ENCODE peak calls at places on chromosomes 2 and 18, in eight cellular contexts. D, T, A, H, F, S, O and J are unnamed samples.

GRCh38 chr18:47530695-47531094 is 279.2 kb upstream of the SKOR2 start:
- DNase-seq in S (no peak), A (no peak), O (no peak), D (no peak), F (no peak), T (no peak), H (no peak), J (no peak)

GRCh38 chr18:62179213-62179612 is 7.6 kb downstream of the PIGN start:
- DNase-seq in H (no peak), O (no peak), A (no peak), T (no peak), F (no peak), S (no peak), D (no peak), J (no peak)

GRCh38 chr2:116582850-116583249 is 1231.6 kb upstream of the DDX18 start:
- DNase-seq in T (no peak), F (no peak), A (no peak), O (no peak), H (no peak), D (no peak), S (no peak), J (no peak)

GRCh38 chr2:37643102-37644078 is 28.1 kb downstream of the CDC42EP3 start:
- DNase-seq in F (no peak), S (no peak), D (no peak), A (no peak), O (no peak), T (no peak), H (no peak), J (no peak)

GRCh38 chr2:137345994-137346393 is 580.6 kb downstream of the THSD7B start:
- DNase-seq in O (no peak), H (no peak), D (no peak), A (no peak), S (no peak), T (no peak), F (no peak), J (no peak)

GRCh38 chr2:19021721-19022120 is 336.7 kb downstream of the OSR1 start:
- DNase-seq in S (no peak), T (no peak), O (no peak), D (no peak), F (no peak), H (peak; percentile 71), A (no peak), J (no peak)

GRCh38 chr2:28750316-28751101 is 1.1 kb upstream of the PPP1CB start:
- DNase-seq in S (no peak), H (peak; percentile 33), D (no peak), F (no peak), T (peak; percentile 68), A (peak; percentile 9), O (no peak), J (no peak)

GRCh38 chr18:54928236-54928635 is 31.0 kb downstream of the CCDC68 start:
- DNase-seq in A (no peak), D (no peak), S (no peak), F (no peak), T (no peak), H (peak; percentile 33), O (no peak), J (no peak)